ENCODE peak calls at places on chromosomes 7 and 10, in five cellular contexts. Q is trophoblast cell, M is neuronal stem cell, F is H1, L is mesenchymal stem cell. S is an unnamed sample.

GRCh38 chr7:97075928-97076327 is 41.6 kb upstream of the SDHAF3 start:
- DNase-seq in Q (no peak), M (no peak), F (no peak), L (no peak), S (peak)

GRCh38 chr7:99325597-99326407 is at the start of gene ARPC1A:
- DNase-seq in Q (peak), M (peak), F (peak), L (peak), S (peak)

GRCh38 chr7:150370612-150371071 is 2.0 kb downstream of the REPIN1 start:
- DNase-seq in Q (no peak), M (no peak), F (no peak), L (peak), S (no peak)

GRCh38 chr10:129766611-129767550 is 197.2 kb downstream of the EBF3 start:
- DNase-seq in Q (no peak), M (no peak), F (peak), L (no peak), S (peak)

GRCh38 chr7:107836237-107837144 is 33.5 kb upstream of the SLC26A3 start:
- DNase-seq in Q (peak), M (no peak), F (no peak), L (no peak), S (no peak)

GRCh38 chr7:2315787-2316186 is 1.5 kb upstream of the SNX8 start:
- DNase-seq in Q (no peak), M (no peak), F (no peak), L (no peak), S (no peak)

GRCh38 chr7:144738708-144739314 is 97.0 kb downstream of the TPK1 start:
- DNase-seq in Q (peak), M (no peak), F (no peak), L (peak), S (no peak)

GRCh38 chr7:87886875-87887274 is 10.6 kb downstream of the DBF4 start:
- DNase-seq in Q (no peak), M (no peak), F (no peak), L (peak), S (no peak)

GRCh38 chr7:4882169-4882741 is 1.3 kb downstream of the RADIL start:
- DNase-seq in Q (peak), M (peak), F (peak), L (peak), S (peak)

GRCh38 chr10:97922378-97922758 is 72.7 kb downstream of the GOLGA7B start:
- DNase-seq in Q (no peak), M (no peak), F (no peak), L (no peak), S (no peak)

GRCh38 chr10:94088926-94089381 is 95.2 kb downstream of the PLCE1 start:
- DNase-seq in Q (no peak), M (no peak), F (no peak), L (peak), S (no peak)

GRCh38 chr7:138460649-138461607 is 869 bp downstream of the TRIM24 start:
- DNase-seq in Q (peak), M (peak), F (peak), L (peak), S (peak)

GRCh38 chr10:72009430-72010081 is 45.4 kb downstream of the CHST3 start:
- DNase-seq in Q (peak), M (peak), F (no peak), L (peak), S (no peak)

GRCh38 chr7:34093276-34093675 is 187.9 kb downstream of the BMPER start:
- DNase-seq in Q (no peak), M (no peak), F (no peak), L (no peak), S (no peak)

GRCh38 chr7:24812313-24812945 is 55.2 kb upstream of the GSDME start:
- DNase-seq in Q (peak), M (peak), F (peak), L (peak), S (peak)

GRCh38 chr10:92656266-92656961 is 33.3 kb upstream of the HHEX start:
- DNase-seq in Q (no peak), M (no peak), F (no peak), L (no peak), S (no peak)

GRCh38 chr10:11551915-11552602 is 59.4 kb downstream of the USP6NL start:
- DNase-seq in Q (peak), M (no peak), F (no peak), L (peak), S (no peak)

GRCh38 chr7:120460928-120461327 is 188.0 kb downstream of the KCND2 start:
- DNase-seq in Q (no peak), M (peak), F (no peak), L (no peak), S (peak)

GRCh38 chr7:21939858-21940322 is 5.8 kb downstream of the CDCA7L start:
- DNase-seq in Q (no peak), M (no peak), F (no peak), L (no peak), S (no peak)

GRCh38 chr7:27203964-27204594 is 4.2 kb upstream of the HOXA13 start:
- DNase-seq in Q (no peak), M (no peak), F (peak), L (no peak), S (no peak)

GRCh38 chr7:55496906-55497305 is 75.4 kb downstream of the VOPP1 start:
- DNase-seq in Q (no peak), M (no peak), F (no peak), L (no peak), S (no peak)

GRCh38 chr7:73839290-73839689 is 3.0 kb downstream of the METTL27 start:
- DNase-seq in Q (no peak), M (no peak), F (no peak), L (no peak), S (no peak)

GRCh38 chr10:3532644-3533043 is 252.4 kb downstream of the KLF6 start:
- DNase-seq in Q (peak), M (no peak), F (no peak), L (peak), S (no peak)

GRCh38 chr7:141042222-141043193 is 27.8 kb upstream of the MRPS33 start:
- DNase-seq in Q (peak), M (no peak), F (no peak), L (peak), S (no peak)

GRCh38 chr10:69403519-69403918 is 13.2 kb downstream of the TACR2 start:
- DNase-seq in Q (no peak), M (no peak), F (no peak), L (no peak), S (no peak)

GRCh38 chr7:32479574-32480200 is 10.5 kb downstream of the LSM5 start:
- DNase-seq in Q (peak), M (no peak), F (peak), L (peak), S (no peak)

GRCh38 chr7:151968357-151968756 is 12.1 kb downstream of the GALNTL5 start:
- DNase-seq in Q (no peak), M (no peak), F (peak), L (no peak), S (no peak)

GRCh38 chr7:104791065-104791464 is 222.9 kb upstream of the KMT2E start:
- DNase-seq in Q (no peak), M (no peak), F (no peak), L (no peak), S (no peak)

GRCh38 chr7:104794154-104794553 is 219.9 kb upstream of the KMT2E start:
- DNase-seq in Q (no peak), M (no peak), F (no peak), L (no peak), S (no peak)

GRCh38 chr7:104793066-104793465 is 220.9 kb upstream of the KMT2E start:
- DNase-seq in Q (no peak), M (no peak), F (no peak), L (no peak), S (no peak)

GRCh38 chr7:104789780-104790179 is 224.2 kb upstream of the KMT2E start:
- DNase-seq in Q (no peak), M (no peak), F (no peak), L (no peak), S (no peak)

DNA sequence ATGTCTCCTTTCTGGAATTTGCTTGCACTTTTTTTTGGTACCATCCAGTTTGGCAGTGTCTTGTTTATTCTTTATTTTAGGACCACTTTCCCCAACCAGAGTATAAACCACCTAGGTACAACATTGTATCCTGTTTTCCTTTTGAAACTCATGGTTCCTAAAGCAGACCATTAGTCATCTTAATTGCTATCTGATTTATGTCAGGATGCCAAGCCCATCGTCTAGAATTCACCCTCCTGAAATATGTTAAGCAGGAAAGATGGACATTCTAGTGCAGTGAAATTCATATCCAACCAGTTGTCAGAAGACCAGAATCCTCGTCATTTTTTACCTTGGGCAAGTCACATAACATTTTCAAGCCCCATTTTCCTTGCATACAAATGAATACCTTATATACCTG is 223.6 kb upstream of the KMT2E start:
- DNase-seq in Q (no peak), M (no peak), F (no peak), L (no peak), S (no peak)
- H2BK12ac ChIP-seq in Q (no peak), M (no peak), F (no peak), L (no peak), S (no peak)

GRCh38 chr10:73625004-73625883 is 16.0 kb downstream of the MYOZ1 start:
- DNase-seq in Q (peak), M (peak), F (no peak), L (peak), S (peak)

GRCh38 chr10:73629165-73629564 is 12.1 kb downstream of the MYOZ1 start:
- DNase-seq in Q (no peak), M (no peak), F (no peak), L (no peak), S (no peak)

GRCh38 chr10:73628405-73628804 is 12.9 kb downstream of the MYOZ1 start:
- DNase-seq in Q (no peak), M (no peak), F (no peak), L (no peak), S (no peak)

GRCh38 chr10:73627300-73627699 is 14.0 kb downstream of the MYOZ1 start:
- DNase-seq in Q (no peak), M (no peak), F (no peak), L (no peak), S (no peak)

DNA sequence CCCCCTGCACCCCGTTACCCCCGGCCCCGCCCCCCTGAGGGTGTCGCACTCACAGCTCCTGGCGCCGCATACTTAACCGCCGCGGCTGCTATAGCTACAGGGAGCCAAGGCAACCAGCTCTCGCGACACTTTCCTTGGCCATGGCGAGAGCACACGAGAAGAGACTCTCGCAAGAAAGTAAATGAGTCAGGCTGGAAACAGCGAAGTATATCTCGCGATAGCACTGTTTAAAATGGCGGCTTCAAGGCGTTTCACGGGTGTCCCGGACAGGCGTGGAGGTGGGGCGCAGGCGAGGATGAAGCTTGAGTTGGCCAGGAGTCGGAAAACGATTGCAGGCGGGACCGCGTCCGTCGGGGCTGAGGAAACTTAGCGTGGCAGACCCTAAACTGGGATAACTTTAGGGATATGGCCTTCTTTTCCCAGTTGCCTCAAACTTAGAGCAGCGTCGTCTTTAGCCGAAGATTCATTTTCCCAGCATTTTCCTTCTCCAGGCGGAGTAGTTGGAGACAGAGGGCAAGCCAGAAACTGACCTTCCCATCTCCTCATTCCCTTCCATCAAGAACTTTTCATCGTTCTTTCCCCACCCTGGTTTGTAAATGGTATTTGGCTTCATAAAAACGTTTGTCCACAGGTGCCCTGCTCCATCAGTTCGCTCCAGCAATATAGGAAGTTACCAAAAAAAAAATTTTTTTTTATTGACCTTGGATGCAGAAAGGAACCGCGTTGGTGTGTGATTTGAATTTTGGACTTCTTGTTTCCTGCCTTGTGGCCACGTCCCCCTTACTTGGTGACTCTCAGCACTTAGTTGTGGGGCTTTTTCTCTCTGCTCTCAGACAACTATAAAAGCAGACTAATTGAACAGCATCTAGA is 15.2 kb downstream of the MYOZ1 start:
- DNase-seq in Q (peak), M (peak), F (peak), L (peak), S (peak)
- H3K14ac ChIP-seq in Q (peak), M (no peak), F (no peak), L (peak), S (peak)

DNA sequence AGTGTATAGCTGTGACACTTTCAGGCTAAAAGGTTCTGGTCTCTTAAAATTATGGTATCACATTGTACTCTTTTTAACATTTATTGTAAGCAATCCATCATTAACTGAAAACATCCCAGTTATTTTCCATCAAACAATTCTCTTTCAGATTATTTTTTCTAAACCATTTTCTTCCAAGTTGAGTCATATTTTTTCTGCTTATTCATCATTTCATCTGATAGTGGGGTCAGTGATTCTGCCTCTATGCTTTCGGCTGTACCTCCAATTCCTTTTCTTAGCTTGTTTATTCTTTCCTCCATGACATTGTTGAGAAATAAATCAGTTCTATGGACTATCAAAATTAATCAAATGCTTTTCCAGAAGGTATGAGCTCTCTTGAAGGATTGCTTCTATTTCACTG is 609 bp upstream of the PNLIP start:
- DNase-seq in Q (no peak), M (no peak), F (no peak), L (no peak), S (no peak)
- H2BK12ac ChIP-seq in Q (no peak), M (no peak), F (no peak), L (no peak), S (no peak)

DNA sequence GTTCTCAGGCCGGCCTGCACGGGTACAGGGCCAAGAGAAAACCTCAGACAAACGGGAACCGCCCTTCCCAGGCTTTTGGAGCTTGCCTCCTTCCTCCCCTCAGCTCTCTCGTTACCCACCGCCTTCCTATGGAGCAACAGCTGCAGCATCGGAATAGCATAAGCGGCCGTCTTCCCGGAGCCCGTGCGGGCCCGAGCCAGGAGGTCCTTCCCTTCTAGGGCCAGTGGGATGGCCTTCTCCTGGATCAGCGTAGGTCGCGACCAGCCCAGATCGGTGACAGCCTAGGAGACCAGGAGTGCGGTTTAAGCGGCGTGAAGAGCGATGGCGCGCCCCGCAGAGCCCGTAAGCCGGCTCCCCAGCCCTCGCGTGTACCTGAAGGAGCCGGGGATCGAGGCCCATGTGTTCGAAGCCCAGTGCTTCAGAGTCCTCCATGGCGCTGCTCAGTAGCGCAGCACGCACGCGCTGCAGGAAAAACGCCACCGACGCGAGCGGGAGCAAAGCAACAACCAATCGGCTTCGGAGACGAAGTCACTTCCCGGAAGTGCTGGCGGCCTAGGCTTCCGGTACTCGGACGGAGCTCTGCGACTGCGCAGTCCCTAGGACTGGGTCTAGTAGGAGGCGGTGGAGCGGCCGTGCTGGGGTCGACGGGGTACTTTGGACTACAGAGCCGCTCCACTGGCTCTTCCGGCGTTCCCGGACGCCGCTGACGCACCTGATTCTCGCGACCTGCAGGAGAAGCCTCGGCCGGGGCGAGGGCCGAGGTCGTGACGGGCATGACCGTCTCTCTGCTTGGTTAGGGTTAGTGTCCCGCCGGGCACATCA is at the start of gene DDX56:
- DNase-seq in Q (peak), M (peak), F (peak), L (peak), S (peak)
- H3K14ac ChIP-seq in Q (peak), M (no peak), F (no peak), L (peak), S (peak)

DNA sequence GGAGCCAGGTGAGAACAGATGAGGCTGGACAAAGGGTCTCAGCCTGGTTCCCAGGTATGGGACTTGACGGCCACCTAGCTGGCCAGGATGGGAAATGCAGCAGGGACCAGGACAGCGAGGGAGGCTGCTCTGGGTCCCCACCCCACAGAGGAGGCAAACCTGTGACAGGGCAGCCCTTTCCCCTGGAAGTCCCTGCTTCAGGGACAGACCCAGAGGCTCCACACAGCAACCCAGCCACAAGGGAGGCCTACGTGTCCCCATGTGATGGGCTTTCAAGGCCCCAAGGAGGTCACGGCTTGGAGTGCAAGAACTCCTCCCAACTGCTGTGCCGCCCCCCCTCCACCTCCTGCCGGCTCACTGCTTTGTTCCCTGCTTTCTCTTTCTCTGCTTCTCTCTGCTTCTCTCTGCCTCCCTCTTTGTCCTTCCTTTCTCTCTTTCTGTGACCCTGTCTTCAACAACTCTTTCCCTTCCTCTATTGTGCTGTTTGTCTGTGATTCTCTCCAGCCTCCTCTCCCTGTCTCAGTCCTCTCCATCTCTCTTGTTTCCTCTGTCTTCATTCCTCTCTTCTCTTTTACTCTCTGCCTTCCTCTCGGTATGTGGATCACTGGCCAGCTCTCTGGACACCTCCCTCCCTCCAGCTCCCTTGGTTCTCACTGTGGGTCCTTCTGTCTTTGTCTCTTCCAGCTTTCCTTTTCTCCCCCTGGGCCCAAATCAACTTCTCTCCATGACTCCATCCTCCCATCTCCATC is 9.6 kb upstream of the EIF5AL1 start:
- DNase-seq in Q (no peak), M (no peak), F (peak), L (peak), S (peak)
- H2BK12ac ChIP-seq in Q (no peak), M (peak), F (no peak), L (no peak), S (no peak)

GRCh38 chr7:36185732-36186131 is 32.7 kb downstream of the EEPD1 start:
- DNase-seq in Q (no peak), M (no peak), F (no peak), L (peak), S (no peak)
- H3K14ac ChIP-seq in Q (no peak), M (no peak), F (no peak), L (no peak), S (no peak)

DNA sequence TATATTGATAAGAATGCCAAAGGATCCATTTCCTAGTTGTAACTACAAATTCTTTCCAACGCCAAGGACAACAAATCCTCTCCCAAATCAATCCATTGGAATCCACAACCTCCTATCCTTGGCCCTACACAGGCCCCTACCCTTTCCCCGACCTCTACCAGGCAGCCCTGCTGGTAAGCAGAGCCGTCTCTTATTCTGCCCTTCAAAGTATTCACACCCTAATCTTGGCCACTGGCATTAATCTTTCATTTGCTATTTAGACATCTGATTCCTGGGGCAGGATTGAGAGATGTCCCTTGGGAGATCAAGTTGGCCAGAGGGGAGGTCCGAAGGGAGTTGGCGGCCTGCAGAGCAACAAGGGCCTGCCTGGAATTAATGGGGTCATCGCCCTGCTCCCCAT is 161.4 kb downstream of the PLXNA4 start:
- DNase-seq in Q (no peak), M (no peak), F (no peak), L (no peak), S (no peak)
- H2BK12ac ChIP-seq in Q (no peak), M (no peak), F (no peak), L (no peak), S (no peak)

GRCh38 chr7:67817481-67817880 is 820.8 kb downstream of the TYW1 start:
- DNase-seq in Q (no peak), M (no peak), F (no peak), L (no peak), S (no peak)
- H3K14ac ChIP-seq in Q (no peak), M (no peak), F (no peak), L (no peak), S (no peak)

GRCh38 chr7:7595451-7595850 is 28.8 kb downstream of the MIOS start:
- DNase-seq in Q (no peak), M (no peak), F (no peak), L (peak), S (no peak)

GRCh38 chr7:7596156-7596555 is 29.5 kb downstream of the MIOS start:
- DNase-seq in Q (no peak), M (no peak), F (no peak), L (no peak), S (no peak)
- H2BK12ac ChIP-seq in Q (no peak), M (no peak), F (no peak), L (no peak), S (no peak)

S was measured in H9.